ENCODE peak calls at places on chromosomes 4 and X, in ten cellular contexts. S is IMR-90; F is small intestine; P is SJSA1; B is upper lobe of right lung; W is suprapubic skin; N is Peyer's patch; A is CD8-positive, alpha-beta memory T cell; V is HCT116; O is adrenal gland. X is an unnamed sample. For H3K36me3, the result is how much of the 10 kb centered on the place peaks cover.

GRCh38 chrX:108261541-108262218 is 170.1 kb downstream of the ATG4A start:
- DNase-seq in A (no peak), F (no peak), V (no peak), N (no peak), O (no peak), P (no peak), B (no peak), S (peak), W (no peak), X (no peak)

GRCh38 chr4:89212666-89213381 is 94.8 kb downstream of the GPRIN3 start:
- DNase-seq in A (no peak), W (no peak), S (peak), V (no peak), F (no peak), B (no peak), P (no peak), O (no peak), N (no peak), X (no peak)

GRCh38 chrX:70009049-70009448 is 40.7 kb downstream of the AWAT2 start:
- DNase-seq in V (no peak), F (no peak), A (no peak), N (no peak), S (no peak), W (no peak), O (no peak), B (no peak), P (no peak), X (no peak)

GRCh38 chrX:19863237-19864223 is 23.9 kb downstream of the SH3KBP1 start:
- DNase-seq in S (peak), P (no peak), W (no peak), A (no peak), B (no peak), F (no peak), V (no peak), O (no peak), N (no peak), X (no peak)

GRCh38 chr4:7823416-7823824 is 116.2 kb downstream of the AFAP1 start:
- DNase-seq in O (no peak), S (no peak), P (no peak), F (peak), V (no peak), W (no peak), B (no peak), A (no peak), N (no peak), X (no peak)

GRCh38 chrX:96776966-96777365 is 92.3 kb downstream of the DIAPH2 start:
- DNase-seq in W (no peak), V (no peak), B (no peak), P (no peak), S (peak), A (no peak), F (no peak), O (no peak), N (no peak), X (no peak)

GRCh38 chr4:154312246-154312645 is 179.4 kb downstream of the DCHS2 start:
- DNase-seq in O (no peak), P (no peak), W (no peak), F (no peak), A (no peak), S (no peak), N (no peak), B (no peak), V (no peak), X (no peak)

GRCh38 chr4:163344147-163345050 is 707 bp downstream of the NPY5R start:
- DNase-seq in N (no peak), W (peak), O (no peak), F (no peak), S (no peak), B (no peak), V (no peak), P (no peak), A (no peak), X (no peak)

GRCh38 chr4:157014621-157015591 is 43.3 kb upstream of the PDGFC start:
- DNase-seq in A (no peak), O (peak), S (peak), B (no peak), W (no peak), N (no peak), F (no peak), V (peak), P (peak), X (no peak)

GRCh38 chr4:61336488-61336887 is 136.4 kb downstream of the ADGRL3 start:
- DNase-seq in W (no peak), P (no peak), B (no peak), S (no peak), O (no peak), V (no peak), N (no peak), F (no peak), A (no peak), X (no peak)

GRCh38 chr4:13455411-13455810 is 28.7 kb downstream of the RAB28 start:
- DNase-seq in S (peak), F (no peak), B (no peak), V (no peak), W (no peak), O (no peak), N (no peak), A (no peak), P (no peak), X (no peak)

GRCh38 chr4:107896158-107896645 is 35.1 kb upstream of the CYP2U1 start:
- DNase-seq in B (no peak), O (no peak), N (peak), F (peak), P (peak), W (no peak), V (peak), S (peak), A (no peak), X (no peak)

GRCh38 chr4:101599620-101600019 is 190.9 kb upstream of the BANK1 start:
- DNase-seq in W (no peak), P (no peak), V (no peak), A (no peak), O (no peak), B (no peak), F (no peak), N (no peak), S (peak), X (no peak)

GRCh38 chr4:41305486-41305885 is 48.8 kb downstream of the UCHL1 start:
- DNase-seq in S (no peak), F (no peak), V (no peak), N (no peak), B (no peak), O (no peak), W (no peak), P (no peak), A (no peak), X (no peak)

GRCh38 chr4:1300466-1301455 is 11.1 kb downstream of the MAEA start:
- DNase-seq in O (peak), S (peak), A (no peak), F (no peak), V (no peak), P (no peak), W (no peak), B (peak), N (no peak), X (peak)

GRCh38 chr4:173333658-173334084 is 487 bp downstream of the HMGB2 start:
- DNase-seq in N (peak), B (peak), O (peak), A (peak), W (peak), P (peak), F (no peak), V (no peak), S (peak), X (peak)

GRCh38 chr4:663438-664428 is 10.3 kb downstream of the ATP5ME start:
- DNase-seq in P (no peak), F (no peak), S (no peak), B (peak), O (peak), W (peak), A (peak), V (no peak), N (peak), X (peak)

GRCh38 chr4:22739933-22740332 is 47.2 kb downstream of the GBA3 start:
- DNase-seq in P (no peak), S (no peak), V (no peak), O (no peak), N (no peak), B (no peak), W (no peak), A (no peak), F (no peak), X (no peak)

GRCh38 chrX:19904778-19905367 is 17.5 kb upstream of the SH3KBP1 start:
- DNase-seq in V (peak), P (no peak), S (peak), O (peak), B (no peak), W (no peak), N (peak), F (peak), A (no peak), X (no peak)

GRCh38 chr4:141860974-141861373 is 224.6 kb downstream of the IL15 start:
- DNase-seq in P (no peak), V (peak), B (no peak), N (no peak), O (no peak), A (no peak), S (no peak), F (no peak), W (no peak), X (no peak)

GRCh38 chr4:19380600-19380999 is 871.1 kb upstream of the SLIT2 start:
- DNase-seq in B (no peak), A (no peak), S (peak), V (no peak), O (no peak), P (no peak), F (no peak), W (no peak), N (no peak), X (no peak)

GRCh38 chr4:145935253-145936141 is 3.1 kb downstream of the ZNF827 start:
- DNase-seq in B (no peak), W (no peak), O (peak), P (no peak), S (no peak), A (peak), V (no peak), F (peak), N (peak), X (no peak)

GRCh38 chr4:174425669-174426068 is 96.6 kb downstream of the HPGD start:
- DNase-seq in F (no peak), W (no peak), A (no peak), O (no peak), N (no peak), P (no peak), S (no peak), V (no peak), B (no peak), X (no peak)

GRCh38 chrX:125005863-125006262 is 313.8 kb upstream of the TEX13C start:
- DNase-seq in O (no peak), V (no peak), P (no peak), A (no peak), S (no peak), N (no peak), B (no peak), F (no peak), W (no peak), X (no peak)

GRCh38 chr4:128649575-128650205 is 159.8 kb upstream of the JADE1 start:
- DNase-seq in S (peak), B (no peak), V (no peak), A (no peak), O (no peak), P (no peak), W (no peak), N (peak), F (peak), X (no peak)

GRCh38 chr4:113474017-113474416 is 287.5 kb downstream of the CAMK2D start:
- DNase-seq in B (no peak), F (no peak), V (peak), A (no peak), P (no peak), W (no peak), N (no peak), O (no peak), S (peak), X (no peak)

GRCh38 chrX:98448524-98448923 is 1564.8 kb downstream of the RPA4 start:
- DNase-seq in N (no peak), S (no peak), V (no peak), W (no peak), P (no peak), A (no peak), B (no peak), O (no peak), F (no peak), X (no peak)

GRCh38 chr4:7909966-7910720 is 29.5 kb downstream of the AFAP1 start:
- DNase-seq in A (no peak), B (no peak), O (no peak), N (no peak), F (no peak), S (peak), P (no peak), V (no peak), W (no peak), X (no peak)

DNA sequence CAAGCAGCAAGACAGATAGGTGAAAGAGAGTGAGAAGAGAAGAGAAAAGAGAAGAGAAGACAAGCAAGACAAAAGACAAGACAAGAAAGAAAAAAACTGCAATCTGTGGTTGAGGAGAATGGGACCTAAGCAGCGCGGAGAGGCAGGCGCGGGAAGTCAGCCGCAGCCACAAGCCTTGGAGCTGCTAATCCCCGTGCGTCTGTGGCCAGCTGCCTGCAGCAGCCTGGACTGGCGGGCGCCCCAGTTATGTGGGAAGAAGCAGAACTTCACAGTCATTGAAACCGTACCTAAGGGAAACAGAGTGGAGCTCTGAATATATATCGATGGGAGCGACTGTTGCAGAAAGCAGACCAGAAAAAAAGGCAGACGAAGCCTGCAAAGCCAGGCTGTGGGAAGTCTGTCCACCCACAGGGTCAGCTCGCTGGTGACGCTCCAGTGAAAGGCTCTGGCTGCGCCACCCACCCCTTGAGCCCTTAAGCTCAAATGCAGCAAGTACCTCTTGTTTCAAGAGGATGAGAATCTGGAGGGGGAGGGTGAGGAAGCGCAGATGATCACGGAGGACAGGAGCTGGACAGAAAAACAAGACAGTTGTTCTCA is 24.8 kb downstream of the KCNE5 start:
- DNase-seq in N (no peak), O (no peak), W (no peak), A (no peak), S (no peak), V (no peak), F (no peak), P (no peak), B (peak), X (no peak)
- H3K4me3 ChIP-seq in N (no peak), O (no peak), W (no peak), A (no peak), S (no peak), V (no peak), F (no peak), P (no peak), B (no peak), X (no peak)

GRCh38 chr4:15031197-15031596 is 28.9 kb downstream of the CPEB2 start:
- DNase-seq in F (no peak), O (no peak), N (no peak), S (peak), A (no peak), W (no peak), P (no peak), V (no peak), B (no peak), X (no peak)

GRCh38 chr4:15037923-15038541 is 35.8 kb downstream of the CPEB2 start:
- DNase-seq in B (no peak), S (peak), W (no peak), V (no peak), N (no peak), P (no peak), O (no peak), A (no peak), F (no peak), X (no peak)

GRCh38 chr4:15031993-15032660 is 29.8 kb downstream of the CPEB2 start:
- DNase-seq in A (no peak), V (no peak), O (no peak), N (no peak), S (peak), B (no peak), P (no peak), F (no peak), W (no peak), X (no peak)

GRCh38 chr4:15035152-15035551 is 32.9 kb downstream of the CPEB2 start:
- DNase-seq in W (no peak), B (no peak), F (no peak), A (no peak), P (no peak), N (no peak), O (no peak), V (no peak), S (peak), X (no peak)

GRCh38 chr4:15034071-15034764 is 31.9 kb downstream of the CPEB2 start:
- DNase-seq in A (no peak), O (no peak), S (peak), V (no peak), N (no peak), P (peak), F (no peak), B (no peak), W (no peak), X (no peak)
- H3K36me3 ChIP-seq in A (under half), O (under half), S (under half), V (under half), N (under half), P (under half), F (under half), B (under half), W (under half), X (under half)

GRCh38 chrX:71541546-71542022 is 8.7 kb downstream of the OGT start:
- DNase-seq in W (no peak), B (no peak), A (no peak), F (no peak), N (no peak), P (no peak), S (peak), O (no peak), V (no peak), X (no peak)
- H3K27ac ChIP-seq in W (no peak), B (no peak), A (no peak), F (peak), N (no peak), P (peak), S (peak), O (no peak), V (no peak), X (peak)

GRCh38 chr4:4726051-4726450 is 133.4 kb upstream of the MSX1 start:
- DNase-seq in W (no peak), A (no peak), P (no peak), O (no peak), B (no peak), N (no peak), F (no peak), V (peak), S (no peak), X (no peak)

GRCh38 chr4:4721636-4722035 is 137.8 kb upstream of the MSX1 start:
- DNase-seq in S (no peak), B (no peak), V (no peak), P (no peak), A (no peak), N (no peak), W (no peak), O (no peak), F (no peak), X (no peak)

GRCh38 chr4:4730214-4730613 is 129.3 kb upstream of the MSX1 start:
- DNase-seq in V (no peak), F (no peak), N (no peak), W (no peak), A (no peak), B (no peak), O (no peak), S (no peak), P (no peak), X (no peak)

GRCh38 chr4:4727536-4727935 is 131.9 kb upstream of the MSX1 start:
- DNase-seq in W (no peak), S (no peak), A (no peak), F (no peak), B (no peak), N (no peak), O (no peak), P (no peak), V (no peak), X (no peak)
- H3K4me3 ChIP-seq in W (no peak), S (no peak), A (no peak), F (no peak), B (no peak), N (no peak), O (no peak), P (no peak), V (no peak), X (no peak)

GRCh38 chr4:184766421-184766820 is 32.5 kb upstream of the CENPU start:
- DNase-seq in N (no peak), P (no peak), F (peak), A (no peak), B (no peak), S (no peak), V (no peak), O (no peak), W (no peak), X (no peak)
- H3K36me3 ChIP-seq in N (under half), P (under half), F (under half), A (under half), B (half or more), S (under half), V (under half), O (under half), W (half or more), X (under half)

DNA sequence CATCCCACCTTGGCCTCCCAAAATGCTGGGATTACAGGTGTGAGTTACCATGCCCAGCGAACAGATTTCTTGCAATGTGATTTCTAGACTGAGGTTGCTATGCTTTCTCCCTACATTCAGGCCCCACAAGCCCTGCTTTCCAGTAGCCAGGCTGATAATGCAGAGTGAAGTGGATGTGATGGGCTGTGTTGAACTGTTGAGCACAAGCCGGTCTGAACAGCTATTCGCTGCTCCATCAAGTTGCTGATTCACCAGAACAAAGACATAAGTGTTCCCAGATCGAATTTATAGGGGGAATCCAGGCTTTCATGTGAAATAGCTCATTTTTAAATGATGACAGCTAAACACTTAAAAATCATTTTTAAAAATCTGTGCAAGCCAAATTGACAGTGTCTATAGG is 8.0 kb downstream of the NIPAL1 start:
- DNase-seq in F (no peak), O (no peak), N (no peak), P (no peak), B (no peak), A (no peak), S (no peak), W (no peak), V (no peak), X (no peak)
- H3K27ac ChIP-seq in F (no peak), O (no peak), N (no peak), P (no peak), B (no peak), A (no peak), S (no peak), W (no peak), V (no peak), X (no peak)

DNA sequence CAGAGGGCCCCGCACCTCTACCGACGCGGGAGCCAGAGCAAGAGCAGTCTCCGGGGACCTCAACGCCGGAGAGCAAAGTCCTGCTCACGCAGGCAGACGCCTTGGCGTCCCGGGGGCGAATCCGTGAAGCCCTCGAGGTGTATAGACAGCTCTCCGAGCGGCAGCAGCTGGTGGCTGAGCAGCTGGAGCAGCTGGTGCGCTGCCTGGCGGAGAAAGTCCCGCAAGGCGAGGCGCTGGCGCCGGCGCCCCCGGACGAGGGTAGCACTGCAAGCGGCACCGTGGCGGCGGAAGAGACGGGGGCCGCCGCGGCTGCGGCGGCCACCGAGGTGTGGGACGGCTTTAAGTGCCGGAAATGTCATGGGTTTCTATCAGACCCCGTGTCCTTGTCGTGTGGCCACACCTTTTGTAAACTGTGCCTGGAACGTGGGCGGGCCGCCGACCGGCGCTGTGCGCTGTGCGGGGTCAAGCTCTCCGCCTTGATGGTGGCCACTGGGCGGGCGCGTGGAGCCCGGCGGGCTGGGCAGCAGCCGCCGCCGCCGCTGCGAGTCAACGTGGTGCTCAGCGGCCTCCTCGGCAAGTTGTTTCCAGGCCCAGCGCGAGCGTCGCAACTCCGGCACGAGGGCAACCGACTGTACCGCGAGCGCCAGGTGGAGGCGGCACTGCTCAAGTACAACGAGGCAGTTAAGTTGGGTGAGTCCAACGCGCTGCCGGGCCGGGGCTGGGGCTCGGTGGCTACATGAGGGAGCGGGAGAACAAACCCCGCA is 672 bp downstream of the LONRF3 start:
- DNase-seq in B (peak), W (peak), F (peak), P (peak), N (peak), A (peak), V (no peak), O (peak), S (no peak), X (peak)
- H3K4me3 ChIP-seq in B (peak), W (peak), F (peak), P (peak), N (peak), A (peak), V (peak), O (peak), S (peak), X (peak)

DNA sequence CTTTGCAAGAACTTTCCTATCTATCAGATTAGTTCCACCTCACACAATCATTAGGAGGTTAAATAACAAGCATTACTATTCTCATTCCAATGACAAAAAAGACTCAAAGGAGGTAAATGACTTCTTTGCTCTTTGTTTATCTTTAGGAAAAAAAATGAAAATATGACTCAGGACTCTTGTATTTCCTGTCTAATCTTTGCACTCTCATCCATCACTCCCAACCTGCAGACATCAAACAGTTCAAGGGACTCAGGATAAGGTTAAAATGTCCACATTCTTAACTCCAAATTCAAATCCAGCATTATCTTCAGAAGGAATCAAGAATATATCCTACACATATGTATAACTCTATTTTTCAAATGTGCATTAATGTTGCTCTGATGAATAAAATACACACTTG is 139.6 kb downstream of the UNC5C start:
- DNase-seq in S (peak), O (no peak), N (no peak), V (no peak), A (no peak), W (no peak), B (no peak), P (no peak), F (no peak), X (no peak)
- H3K36me3 ChIP-seq in S (under half), O (under half), N (under half), V (under half), A (under half), W (under half), B (under half), P (under half), F (under half), X (under half)